ENCODE peak calls at places on chromosomes 5 and 9, in seven cellular contexts. H, Y, Q, P, J, V and G are unnamed samples.

GRCh38 chr9:5873439-5873838 is 17.2 kb upstream of the MLANA start:
- DNase-seq in H (no peak), Y (no peak), Q (no peak), P (no peak), J (no peak), V (no peak), G (no peak)

GRCh38 chr5:172497591-172498255 is 43.4 kb upstream of the SH3PXD2B start:
- DNase-seq in H (no peak), Y (no peak), Q (no peak), P (peak), J (no peak), V (no peak), G (no peak)

GRCh38 chr5:95791751-95792150 is 30.8 kb downstream of the GLRX start:
- DNase-seq in H (no peak), Y (no peak), Q (no peak), P (no peak), J (no peak), V (no peak), G (no peak)

GRCh38 chr9:3758816-3759576 is 233.2 kb upstream of the RFX3 start:
- DNase-seq in H (no peak), Y (no peak), Q (peak), P (no peak), J (peak), V (no peak), G (no peak)

GRCh38 chr5:15571081-15571480 is 71.1 kb downstream of the FBXL7 start:
- DNase-seq in H (no peak), Y (no peak), Q (no peak), P (no peak), J (no peak), V (no peak), G (no peak)

GRCh38 chr9:104907278-104907951 is 20.5 kb downstream of the ABCA1 start:
- DNase-seq in H (no peak), Y (no peak), Q (peak), P (peak), J (peak), V (peak), G (no peak)

GRCh38 chr5:44774279-44774880 is 34.4 kb upstream of the MRPS30 start:
- DNase-seq in H (no peak), Y (no peak), Q (peak), P (no peak), J (peak), V (no peak), G (peak)

GRCh38 chr5:139486201-139486600 is 3.6 kb upstream of the STING1 start:
- DNase-seq in H (no peak), Y (no peak), Q (no peak), P (no peak), J (no peak), V (no peak), G (no peak)

GRCh38 chr9:20040991-20041606 is 252.3 kb upstream of the SLC24A2 start:
- DNase-seq in H (no peak), Y (no peak), Q (no peak), P (peak), J (no peak), V (no peak), G (no peak)

GRCh38 chr9:5112109-5112592 is 73.3 kb downstream of the INSL6 start:
- DNase-seq in H (no peak), Y (no peak), Q (no peak), P (peak), J (no peak), V (no peak), G (no peak)

GRCh38 chr5:122077451-122078115 is 476 bp downstream of the LOX start:
- DNase-seq in H (no peak), Y (no peak), Q (peak), P (peak), J (no peak), V (no peak), G (no peak)

GRCh38 chr5:82641362-82641988 is 363.3 kb upstream of the RPS23 start:
- DNase-seq in H (no peak), Y (no peak), Q (peak), P (peak), J (peak), V (peak), G (peak)

GRCh38 chr9:77819672-77820071 is 171.6 kb upstream of the GNA14 start:
- DNase-seq in H (no peak), Y (no peak), Q (peak), P (no peak), J (peak), V (no peak), G (no peak)

GRCh38 chr5:65213921-65214525 is 267.7 kb downstream of the ADAMTS6 start:
- DNase-seq in H (peak), Y (no peak), Q (peak), P (no peak), J (peak), V (no peak), G (peak)

GRCh38 chr5:143233020-143233419 is 170.5 kb downstream of the NR3C1 start:
- DNase-seq in H (no peak), Y (no peak), Q (peak), P (no peak), J (peak), V (no peak), G (no peak)

GRCh38 chr5:123855630-123856029 is 343.7 kb downstream of the CSNK1G3 start:
- DNase-seq in H (no peak), Y (no peak), Q (no peak), P (no peak), J (no peak), V (no peak), G (no peak)

GRCh38 chr5:82159014-82159413 is 119.1 kb downstream of the RPS23 start:
- DNase-seq in H (no peak), Y (no peak), Q (peak), P (no peak), J (peak), V (no peak), G (no peak)

GRCh38 chr5:20030125-20030524 is 42.1 kb upstream of the CDH18 start:
- DNase-seq in H (no peak), Y (no peak), Q (no peak), P (no peak), J (no peak), V (no peak), G (no peak)

GRCh38 chr5:20023686-20024085 is 35.7 kb upstream of the CDH18 start:
- DNase-seq in H (no peak), Y (no peak), Q (peak), P (no peak), J (no peak), V (no peak), G (no peak)

GRCh38 chr5:20028506-20028905 is 40.5 kb upstream of the CDH18 start:
- DNase-seq in H (no peak), Y (no peak), Q (peak), P (no peak), J (no peak), V (no peak), G (no peak)
- TF ChIP-seq CTCF in H (no peak), Y (no peak), Q (no peak), P (no peak), J (no peak), V (no peak), G (no peak)

GRCh38 chr9:137275937-137276756 is 1.4 kb upstream of the TOR4A start:
- DNase-seq in H (no peak), Y (no peak), Q (no peak), P (peak), J (no peak), V (no peak), G (no peak)

GRCh38 chr9:137278061-137278912 is 761 bp downstream of the TOR4A start:
- DNase-seq in H (no peak), Y (no peak), Q (peak), P (peak), J (no peak), V (no peak), G (no peak)

GRCh38 chr9:137277329-137278041 is at the start of gene TOR4A:
- DNase-seq in H (no peak), Y (no peak), Q (peak), P (peak), J (peak), V (peak), G (no peak)

GRCh38 chr9:137275203-137275936 is 2.2 kb upstream of the TOR4A start:
- DNase-seq in H (no peak), Y (no peak), Q (no peak), P (no peak), J (no peak), V (no peak), G (no peak)

GRCh38 chr9:137276757-137277328 is 683 bp upstream of the TOR4A start:
- DNase-seq in H (no peak), Y (no peak), Q (peak), P (peak), J (peak), V (peak), G (no peak)
- H3K4me3 ChIP-seq in H (peak), Y (no peak), Q (peak), P (peak), J (no peak), V (peak), G (no peak)

GRCh38 chr5:142149363-142149762 is 40.8 kb downstream of the NDFIP1 start:
- DNase-seq in H (no peak), Y (no peak), Q (no peak), P (no peak), J (no peak), V (no peak), G (no peak)

GRCh38 chr5:142150431-142150830 is 41.9 kb downstream of the NDFIP1 start:
- DNase-seq in H (no peak), Y (no peak), Q (no peak), P (no peak), J (no peak), V (no peak), G (no peak)

GRCh38 chr5:142152383-142152730 is 43.8 kb downstream of the NDFIP1 start:
- DNase-seq in H (no peak), Y (no peak), Q (peak), P (no peak), J (peak), V (no peak), G (peak)

GRCh38 chr5:142153674-142154448 is 45.3 kb downstream of the NDFIP1 start:
- DNase-seq in H (no peak), Y (no peak), Q (no peak), P (no peak), J (no peak), V (no peak), G (no peak)

GRCh38 chr5:142151436-142152382 is 43.1 kb downstream of the NDFIP1 start:
- DNase-seq in H (no peak), Y (no peak), Q (peak), P (peak), J (peak), V (no peak), G (peak)
- TF ChIP-seq CTCF in H (no peak), Y (peak), Q (peak), P (peak), J (peak), V (peak), G (peak)

DNA sequence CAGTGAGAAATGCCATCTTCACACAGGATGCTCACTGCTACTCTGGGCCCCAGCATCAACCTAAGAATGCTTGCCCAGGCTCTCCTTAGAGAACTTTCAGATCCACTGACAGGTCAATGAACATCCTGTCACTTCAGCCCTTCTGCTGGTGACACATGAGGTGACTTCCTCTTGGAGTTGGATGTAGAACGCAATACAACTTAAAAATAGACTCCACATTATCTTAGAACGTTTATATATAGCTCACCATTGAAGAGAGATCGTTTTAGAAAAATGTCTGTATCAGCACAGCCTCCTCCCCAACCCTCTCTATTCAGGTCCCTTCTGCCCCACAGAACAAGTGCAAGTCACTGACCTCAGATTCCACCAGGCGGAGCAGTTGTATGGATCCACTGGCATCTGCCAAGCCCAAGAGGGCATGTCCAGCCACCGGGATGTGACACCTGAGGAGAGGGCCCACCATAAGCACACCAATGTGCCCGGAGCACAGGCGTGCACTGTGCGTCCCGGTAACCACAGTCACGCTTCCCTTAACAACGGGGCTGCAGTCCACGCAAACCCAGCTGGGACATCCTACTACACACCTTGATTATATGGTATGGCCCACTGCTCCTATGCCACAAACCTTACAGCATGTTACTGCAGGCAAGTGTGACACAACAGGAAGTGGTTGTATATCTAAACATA is 2.9 kb downstream of the DPH7 start:
- DNase-seq in H (no peak), Y (no peak), Q (no peak), P (peak), J (no peak), V (no peak), G (no peak)
- H3K4me3 ChIP-seq in H (no peak), Y (no peak), Q (no peak), P (no peak), J (no peak), V (no peak), G (no peak)

DNA sequence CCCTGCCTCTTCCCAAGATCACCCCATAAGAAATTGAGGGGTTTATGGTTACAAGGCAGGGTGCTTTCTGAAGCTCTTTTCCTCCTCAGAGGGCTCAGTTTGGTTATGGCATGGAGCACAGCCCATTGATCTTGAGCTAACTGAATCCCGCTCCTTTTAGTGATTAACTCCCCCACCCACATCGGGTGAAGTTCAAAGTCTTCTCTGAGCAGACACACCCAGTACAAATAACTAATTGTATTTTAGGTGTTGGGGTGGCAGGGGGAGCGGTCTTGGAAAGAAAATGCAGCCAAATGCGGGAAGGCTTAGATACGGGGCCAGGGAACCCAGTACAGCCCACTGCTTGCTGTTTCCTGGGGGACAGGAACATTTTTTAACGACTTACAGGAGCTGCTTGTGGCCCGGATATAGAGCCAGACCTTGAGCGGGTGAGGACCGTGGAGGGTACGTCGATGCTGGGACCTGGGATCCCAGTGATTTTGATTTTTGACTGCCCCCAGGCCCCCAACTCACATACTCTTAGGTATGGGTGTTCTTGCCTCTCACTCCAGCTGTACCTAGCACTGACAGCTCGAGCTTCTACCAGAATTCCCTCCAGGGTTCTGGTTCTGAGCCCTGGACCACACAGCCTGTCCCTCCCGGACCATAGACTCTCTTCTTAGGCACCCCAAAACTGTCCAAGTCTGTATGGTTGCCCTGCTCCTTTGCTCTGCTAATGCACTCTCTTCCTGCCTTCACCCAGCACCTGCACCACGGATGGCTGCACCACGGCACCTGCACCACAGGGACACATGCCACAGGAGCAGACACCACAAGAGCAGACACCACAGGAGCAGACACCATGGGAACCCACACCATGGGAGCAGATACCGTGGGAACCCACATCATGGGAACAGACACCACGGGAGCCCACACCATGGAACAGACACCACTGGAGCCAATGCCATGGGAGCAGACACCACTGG is 18.3 kb upstream of the RXRA start:
- DNase-seq in H (no peak), Y (no peak), Q (no peak), P (no peak), J (no peak), V (no peak), G (no peak)
- TF ChIP-seq CTCF in H (no peak), Y (no peak), Q (no peak), P (no peak), J (no peak), V (no peak), G (no peak)

GRCh38 chr5:158165647-158166046 is 306.7 kb upstream of the CLINT1 start:
- DNase-seq in H (no peak), Y (no peak), Q (no peak), P (no peak), J (no peak), V (no peak), G (no peak)

GRCh38 chr5:158162479-158162878 is 303.5 kb upstream of the CLINT1 start:
- DNase-seq in H (no peak), Y (no peak), Q (no peak), P (no peak), J (no peak), V (no peak), G (no peak)

GRCh38 chr5:158166424-158166823 is 307.5 kb upstream of the CLINT1 start:
- DNase-seq in H (no peak), Y (no peak), Q (no peak), P (no peak), J (no peak), V (no peak), G (no peak)

GRCh38 chr5:158163836-158164572 is 305.1 kb upstream of the CLINT1 start:
- DNase-seq in H (no peak), Y (no peak), Q (no peak), P (no peak), J (no peak), V (no peak), G (no peak)

DNA sequence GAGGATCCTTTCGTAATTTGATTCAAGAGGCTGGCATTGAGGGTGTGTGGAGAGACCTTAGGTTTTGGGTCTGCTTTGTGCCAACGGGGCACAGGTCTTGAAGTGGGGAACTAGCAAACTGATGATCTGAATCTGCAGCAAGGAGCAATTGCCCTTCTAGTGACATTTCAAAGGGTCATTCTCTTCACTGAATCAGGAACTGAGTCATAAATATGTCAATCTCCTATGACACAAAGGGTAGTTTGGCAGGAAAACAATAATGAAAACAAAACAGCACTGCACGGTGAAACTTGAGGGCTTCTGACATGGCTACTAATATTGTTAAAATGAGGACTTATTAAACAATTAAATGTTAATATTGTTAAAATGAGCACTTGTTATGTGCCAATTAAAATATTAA is 305.7 kb upstream of the CLINT1 start:
- DNase-seq in H (no peak), Y (no peak), Q (no peak), P (no peak), J (no peak), V (no peak), G (no peak)
- H3K4me3 ChIP-seq in H (no peak), Y (no peak), Q (no peak), P (no peak), J (no peak), V (no peak), G (no peak)

DNA sequence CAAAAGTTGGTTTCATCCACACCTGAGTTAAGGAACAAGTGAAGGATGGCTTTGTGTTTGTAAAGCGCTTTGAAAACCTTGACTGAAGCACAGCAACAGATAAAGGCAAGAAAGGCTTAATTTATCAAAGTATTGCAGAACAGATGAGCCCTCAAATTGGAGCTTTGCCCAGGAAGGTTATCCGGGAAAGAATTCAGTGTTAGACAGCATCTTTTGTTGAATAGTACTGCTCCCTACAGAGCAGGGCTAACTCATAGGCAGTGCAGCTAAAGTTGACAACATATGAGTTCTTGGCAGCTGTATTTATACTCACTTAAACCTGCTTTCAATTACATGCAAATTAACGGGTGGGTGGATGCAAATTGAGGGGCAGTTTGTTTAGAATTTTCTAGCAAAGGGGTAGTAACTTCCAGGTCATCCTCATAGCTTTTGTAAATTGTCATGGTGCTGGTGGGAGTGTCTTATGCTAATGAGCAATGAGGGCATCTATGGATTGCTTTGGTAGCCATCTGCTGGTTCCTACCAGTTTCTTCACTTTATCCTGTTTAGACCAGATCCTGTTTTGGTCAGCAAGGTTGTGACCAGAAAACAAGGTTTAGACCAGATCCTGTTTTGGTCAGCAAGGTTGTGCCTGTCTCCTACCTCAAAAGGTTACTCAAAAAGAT is 105.8 kb downstream of the GDA start:
- DNase-seq in H (no peak), Y (no peak), Q (peak), P (no peak), J (no peak), V (no peak), G (no peak)
- TF ChIP-seq CTCF in H (no peak), Y (no peak), Q (no peak), P (no peak), J (no peak), V (no peak), G (no peak)